ENCODE peak calls at places on chromosomes 7 and 10, in five cellular contexts. D is fibroblast of lung, J is mammary epithelial cell, M is glutamatergic neuron, A is tibial artery. U is an unnamed sample.

GRCh38 chr7:158748335-158748734 is 43.7 kb upstream of the NCAPG2 start:
- DNase-seq in D (no peak), J (no peak), M (no peak), A (no peak), U (no peak)

GRCh38 chr7:148831782-148832181 is 52.3 kb downstream of the EZH2 start:
- DNase-seq in D (peak; percentile 22), J (no peak), M (no peak), A (no peak), U (no peak)

GRCh38 chr7:140649566-140650205 is 9.1 kb upstream of the DENND2A start:
- DNase-seq in D (no peak), J (peak; percentile 48), M (no peak), A (peak; percentile 4), U (no peak)

GRCh38 chr7:32043688-32044087 is 26.5 kb downstream of the PDE1C start:
- DNase-seq in D (peak; percentile 55), J (no peak), M (no peak), A (no peak), U (peak; percentile 95)

GRCh38 chr10:100886946-100887345 is 25.8 kb upstream of the SLF2 start:
- DNase-seq in D (peak; percentile 74), J (no peak), M (no peak), A (no peak), U (no peak)

GRCh38 chr10:62924344-62924748 is 108.2 kb upstream of the EGR2 start:
- DNase-seq in D (no peak), J (peak; percentile 72), M (no peak), A (no peak), U (no peak)

GRCh38 chr10:65818990-65819389 is 1106.8 kb upstream of the LRRTM3 start:
- DNase-seq in D (no peak), J (no peak), M (no peak), A (no peak), U (no peak)

GRCh38 chr10:127309609-127310008 is 113.2 kb upstream of the INSYN2A start:
- DNase-seq in D (peak; percentile 9), J (no peak), M (no peak), A (no peak), U (no peak)

GRCh38 chr10:66555061-66555460 is 370.8 kb upstream of the LRRTM3 start:
- DNase-seq in D (peak; percentile 49), J (no peak), M (no peak), A (no peak), U (no peak)

GRCh38 chr10:57102234-57102633 is 741.2 kb upstream of the ZWINT start:
- DNase-seq in D (no peak), J (no peak), M (no peak), A (no peak), U (no peak)

GRCh38 chr10:27240891-27241639 is 468 bp upstream of the ACBD5 start:
- DNase-seq in D (peak; percentile 17), J (peak; percentile 30), M (peak; percentile 33), A (no peak), U (no peak)

GRCh38 chr7:11699666-11700065 is 132.3 kb downstream of the THSD7A start:
- DNase-seq in D (no peak), J (no peak), M (no peak), A (no peak), U (no peak)

GRCh38 chr7:7816816-7817536 is 98.6 kb upstream of the RPA3 start:
- DNase-seq in D (no peak), J (no peak), M (no peak), A (no peak), U (no peak)

GRCh38 chr10:99279626-99280111 is 44.0 kb upstream of the HPSE2 start:
- DNase-seq in D (peak; percentile 24), J (no peak), M (no peak), A (no peak), U (no peak)

GRCh38 chr10:77643795-77644468 is 6.3 kb upstream of the KCNMA1 start:
- DNase-seq in D (peak; percentile 79), J (peak; percentile 60), M (peak; percentile 40), A (no peak), U (no peak)

GRCh38 chr10:103145046-103145445 is 48.0 kb downstream of the NT5C2 start:
- DNase-seq in D (peak; percentile 71), J (no peak), M (no peak), A (no peak), U (no peak)

GRCh38 chr10:28913850-28914249 is 236.5 kb downstream of the BAMBI start:
- DNase-seq in D (no peak), J (no peak), M (no peak), A (no peak), U (peak; percentile 84)

GRCh38 chr10:103614511-103615158 is 121.1 kb downstream of the NEURL1 start:
- DNase-seq in D (no peak), J (no peak), M (no peak), A (no peak), U (no peak)

GRCh38 chr10:83605783-83606182 is 533.5 kb upstream of the GHITM start:
- DNase-seq in D (no peak), J (no peak), M (no peak), A (no peak), U (no peak)

GRCh38 chr7:116924741-116925140 is 28.6 kb upstream of the ST7 start:
- DNase-seq in D (no peak), J (peak; percentile 7), M (no peak), A (no peak), U (no peak)

GRCh38 chr10:91042069-91042468 is 121.2 kb upstream of the ANKRD1 start:
- DNase-seq in D (peak; percentile 26), J (no peak), M (peak; percentile 27), A (no peak), U (no peak)

GRCh38 chr10:33122014-33122788 is 164.2 kb upstream of the ITGB1 start:
- DNase-seq in D (peak; percentile 98), J (no peak), M (no peak), A (no peak), U (no peak)

GRCh38 chr10:28445511-28445910 is 87.4 kb upstream of the WAC start:
- DNase-seq in D (no peak), J (no peak), M (no peak), A (no peak), U (peak; percentile 62)

GRCh38 chr10:19683965-19684364 is 132.3 kb upstream of the PLXDC2 start:
- DNase-seq in D (peak; percentile 47), J (no peak), M (no peak), A (no peak), U (no peak)

GRCh38 chr7:98251251-98251843 is 685 bp downstream of the TECPR1 start:
- DNase-seq in D (peak; percentile 23), J (no peak), M (peak; percentile 67), A (peak; percentile 30), U (no peak)

GRCh38 chr7:111076205-111076604 is 14.7 kb upstream of the LRRN3 start:
- DNase-seq in D (no peak), J (peak; percentile 19), M (no peak), A (no peak), U (no peak)

GRCh38 chr10:45246522-45246921 is 68.9 kb downstream of the OR13A1 start:
- DNase-seq in D (no peak), J (no peak), M (no peak), A (no peak), U (no peak)

GRCh38 chr7:26624839-26625238 is 239.6 kb downstream of the SKAP2 start:
- DNase-seq in D (no peak), J (no peak), M (no peak), A (no peak), U (no peak)

GRCh38 chr10:61986357-61986756 is 84.9 kb downstream of the ARID5B start:
- DNase-seq in D (no peak), J (no peak), M (no peak), A (no peak), U (no peak)

DNA sequence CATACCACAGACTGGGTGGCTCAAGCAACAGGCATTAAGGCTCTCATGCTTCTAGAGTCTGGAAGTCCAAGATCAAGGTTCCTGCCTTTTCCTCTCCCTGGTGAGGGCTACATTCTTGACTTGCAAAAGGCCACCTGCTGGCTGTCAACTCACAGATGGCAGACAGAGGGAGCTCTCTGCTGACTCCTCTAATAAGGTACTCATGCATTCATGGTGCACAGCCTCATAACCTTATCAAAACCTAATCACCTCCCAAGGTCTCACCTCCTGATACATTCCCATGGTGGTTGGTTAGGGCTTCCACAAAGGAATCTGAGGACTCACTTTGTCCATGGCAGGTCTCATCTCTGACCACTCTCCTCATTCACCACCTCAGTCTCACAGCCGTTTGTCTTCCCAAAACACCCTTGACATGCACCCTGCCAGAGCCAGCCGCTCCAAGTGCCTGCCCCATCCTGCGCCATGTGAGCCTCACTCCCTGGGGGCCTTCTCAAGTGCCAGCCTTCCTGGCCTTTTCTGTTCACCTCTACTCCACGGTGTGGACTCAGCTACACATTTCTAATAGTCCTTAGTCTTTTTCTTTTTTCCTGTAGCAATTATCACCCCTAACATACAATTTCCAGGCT is 400.3 kb upstream of the ADARB2 start:
- DNase-seq in D (no peak), J (no peak), M (peak; percentile 33), A (no peak), U (no peak)
- TF ChIP-seq CTCF in D (no peak), J (peak; percentile 61), M (peak; percentile 45), A (no peak), U (peak; percentile 70)

GRCh38 chr10:10660054-10660453 is 357.6 kb upstream of the CELF2 start:
- DNase-seq in D (no peak), J (no peak), M (no peak), A (no peak), U (no peak)
- TF ChIP-seq CTCF in D (no peak), J (no peak), M (no peak), A (no peak), U (no peak)

GRCh38 chr7:152076324-152076821 is 50.9 kb downstream of the GALNT11 start:
- DNase-seq in D (peak; percentile 11), J (no peak), M (peak; percentile 38), A (no peak), U (no peak)
- TF ChIP-seq CTCF in D (peak; percentile 22), J (peak; percentile 38), M (peak; percentile 82), A (no peak), U (peak; percentile 58)

DNA sequence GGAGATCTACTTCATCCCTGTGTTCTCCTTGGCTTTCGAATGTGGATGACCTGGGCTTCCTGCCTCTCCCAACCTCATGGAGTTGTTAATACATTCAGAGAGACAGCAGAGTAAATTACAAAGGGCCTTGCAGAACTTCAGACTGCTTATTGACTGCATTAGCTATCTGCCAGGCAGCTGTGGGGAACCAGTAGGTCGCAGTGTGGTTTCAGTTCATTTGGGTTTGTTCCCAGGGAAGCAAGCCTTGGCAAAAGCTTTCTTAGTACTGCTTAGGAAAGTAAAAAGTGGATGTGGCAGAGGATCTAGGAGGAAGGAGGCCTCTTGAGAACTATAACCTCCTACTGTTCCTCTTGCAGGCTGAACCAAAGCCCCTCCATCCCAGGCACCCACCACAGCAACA is 9.2 kb downstream of the NPFFR1 start:
- DNase-seq in D (peak; percentile 94), J (no peak), M (no peak), A (peak; percentile 66), U (no peak)
- TF ChIP-seq CTCF in D (peak; percentile 6), J (no peak), M (no peak), A (no peak), U (no peak)

GRCh38 chr10:113135025-113135424 is 185.0 kb downstream of the TCF7L2 start:
- DNase-seq in D (no peak), J (no peak), M (no peak), A (no peak), U (no peak)

GRCh38 chr10:113142601-113143000 is 192.6 kb downstream of the TCF7L2 start:
- DNase-seq in D (no peak), J (no peak), M (no peak), A (no peak), U (no peak)

GRCh38 chr10:113138937-113139585 is 189.0 kb downstream of the TCF7L2 start:
- DNase-seq in D (no peak), J (no peak), M (no peak), A (no peak), U (no peak)

GRCh38 chr10:113140612-113141011 is 190.6 kb downstream of the TCF7L2 start:
- DNase-seq in D (no peak), J (no peak), M (no peak), A (no peak), U (no peak)

GRCh38 chr10:113139695-113140094 is 189.6 kb downstream of the TCF7L2 start:
- DNase-seq in D (peak; percentile 44), J (no peak), M (no peak), A (no peak), U (no peak)
- TF ChIP-seq CTCF in D (peak; percentile 48), J (peak; percentile 2), M (no peak), A (peak; percentile 9), U (peak; percentile 37)

U was measured in kidney epithelial cell.